ENCODE peak calls at places on chromosomes 11 and 22, in ten cellular contexts. One of them, this sample, is unnamed.

GRCh38 chr11:46239801-46240061 is 37.7 kb upstream of the CREB3L1 start:
- DNase-seq in BJ: no peak
- DNase-seq in lower lobe of right lung: no peak
- DNase-seq in fibroblast of villous mesenchyme: peak; percentile 71
- DNase-seq in Caco-2: no peak
- DNase-seq in pancreas: no peak
- DNase-seq in breast epithelium: no peak
- DNase-seq in esophagus squamous epithelium: no peak
- DNase-seq in Calu3: no peak
- DNase-seq in GM20000: no peak
- DNase-seq in this sample: no peak

GRCh38 chr11:110505514-110506284 is 76.0 kb downstream of the FDX1 start:
- DNase-seq in esophagus squamous epithelium: no peak
- DNase-seq in BJ: no peak
- DNase-seq in fibroblast of villous mesenchyme: no peak
- DNase-seq in pancreas: no peak
- DNase-seq in Calu3: no peak
- DNase-seq in Caco-2: no peak
- DNase-seq in lower lobe of right lung: no peak
- DNase-seq in GM20000: no peak
- DNase-seq in breast epithelium: no peak
- DNase-seq in this sample: no peak

GRCh38 chr11:69297225-69297925 is 3.4 kb downstream of the MYEOV start:
- DNase-seq in pancreas: peak; percentile 91
- DNase-seq in breast epithelium: peak; percentile 91
- DNase-seq in fibroblast of villous mesenchyme: peak; percentile 98
- DNase-seq in esophagus squamous epithelium: peak; percentile 56
- DNase-seq in Caco-2: peak; percentile 82
- DNase-seq in BJ: peak; percentile 98
- DNase-seq in GM20000: peak; percentile 85
- DNase-seq in Calu3: peak; percentile 98
- DNase-seq in lower lobe of right lung: peak; percentile 94
- DNase-seq in this sample: peak; percentile 51

GRCh38 chr11:57476883-57477506 is 16.7 kb downstream of the RTN4RL2 start:
- DNase-seq in esophagus squamous epithelium: no peak
- DNase-seq in breast epithelium: no peak
- DNase-seq in fibroblast of villous mesenchyme: peak; percentile 24
- DNase-seq in pancreas: peak; percentile 78
- DNase-seq in Calu3: peak; percentile 66
- DNase-seq in GM20000: peak; percentile 86
- DNase-seq in Caco-2: peak; percentile 80
- DNase-seq in BJ: no peak
- DNase-seq in lower lobe of right lung: peak; percentile 59
- DNase-seq in this sample: no peak

GRCh38 chr11:125457814-125458343 is 38.2 kb downstream of the FEZ1 start:
- DNase-seq in BJ: no peak
- DNase-seq in Calu3: peak; percentile 10
- DNase-seq in breast epithelium: no peak
- DNase-seq in lower lobe of right lung: no peak
- DNase-seq in fibroblast of villous mesenchyme: peak; percentile 16
- DNase-seq in Caco-2: no peak
- DNase-seq in GM20000: no peak
- DNase-seq in pancreas: no peak
- DNase-seq in esophagus squamous epithelium: no peak
- DNase-seq in this sample: peak; percentile 28

GRCh38 chr22:31056986-31057599 is 24.0 kb upstream of the SMTN start:
- DNase-seq in BJ: no peak
- DNase-seq in pancreas: no peak
- DNase-seq in breast epithelium: no peak
- DNase-seq in esophagus squamous epithelium: no peak
- DNase-seq in Calu3: no peak
- DNase-seq in fibroblast of villous mesenchyme: peak; percentile 39
- DNase-seq in lower lobe of right lung: no peak
- DNase-seq in Caco-2: no peak
- DNase-seq in GM20000: no peak
- DNase-seq in this sample: no peak

GRCh38 chr22:42915980-42916765 is 59.1 kb upstream of the ARFGAP3 start:
- DNase-seq in GM20000: no peak
- DNase-seq in pancreas: no peak
- DNase-seq in Calu3: no peak
- DNase-seq in BJ: no peak
- DNase-seq in Caco-2: no peak
- DNase-seq in esophagus squamous epithelium: no peak
- DNase-seq in lower lobe of right lung: no peak
- DNase-seq in fibroblast of villous mesenchyme: no peak
- DNase-seq in breast epithelium: no peak
- DNase-seq in this sample: no peak

GRCh38 chr11:12390687-12391110 is 13.3 kb downstream of the PARVA start:
- DNase-seq in BJ: no peak
- DNase-seq in pancreas: no peak
- DNase-seq in GM20000: no peak
- DNase-seq in esophagus squamous epithelium: no peak
- DNase-seq in breast epithelium: no peak
- DNase-seq in fibroblast of villous mesenchyme: no peak
- DNase-seq in lower lobe of right lung: no peak
- DNase-seq in Caco-2: no peak
- DNase-seq in Calu3: no peak
- DNase-seq in this sample: no peak

GRCh38 chr11:111541209-111542061 is 915 bp downstream of the LAYN start:
- DNase-seq in Caco-2: no peak
- DNase-seq in lower lobe of right lung: peak; percentile 60
- DNase-seq in BJ: peak; percentile 68
- DNase-seq in pancreas: peak; percentile 58
- DNase-seq in GM20000: peak; percentile 43
- DNase-seq in Calu3: peak; percentile 17
- DNase-seq in breast epithelium: peak; percentile 57
- DNase-seq in esophagus squamous epithelium: no peak
- DNase-seq in fibroblast of villous mesenchyme: peak; percentile 54
- DNase-seq in this sample: no peak

GRCh38 chr22:42613869-42614268 is 814 bp downstream of the POLDIP3 start:
- DNase-seq in lower lobe of right lung: no peak
- DNase-seq in Caco-2: no peak
- DNase-seq in esophagus squamous epithelium: no peak
- DNase-seq in breast epithelium: no peak
- DNase-seq in fibroblast of villous mesenchyme: peak; percentile 40
- DNase-seq in Calu3: no peak
- DNase-seq in pancreas: no peak
- DNase-seq in BJ: no peak
- DNase-seq in GM20000: peak; percentile 63
- DNase-seq in this sample: no peak

GRCh38 chr11:113855803-113856202 is 19.6 kb downstream of the USP28 start:
- DNase-seq in Calu3: no peak
- DNase-seq in BJ: no peak
- DNase-seq in esophagus squamous epithelium: no peak
- DNase-seq in GM20000: no peak
- DNase-seq in breast epithelium: no peak
- DNase-seq in lower lobe of right lung: no peak
- DNase-seq in fibroblast of villous mesenchyme: no peak
- DNase-seq in pancreas: no peak
- DNase-seq in Caco-2: no peak
- DNase-seq in this sample: no peak

GRCh38 chr22:23467721-23468294 is 112.3 kb downstream of the IGLL1 start:
- DNase-seq in BJ: no peak
- DNase-seq in breast epithelium: no peak
- DNase-seq in pancreas: no peak
- DNase-seq in Calu3: no peak
- DNase-seq in esophagus squamous epithelium: no peak
- DNase-seq in Caco-2: no peak
- DNase-seq in fibroblast of villous mesenchyme: no peak
- DNase-seq in GM20000: no peak
- DNase-seq in lower lobe of right lung: no peak
- DNase-seq in this sample: no peak

GRCh38 chr11:36405585-36406367 is 104.3 kb downstream of the TRAF6 start:
- DNase-seq in pancreas: no peak
- DNase-seq in GM20000: no peak
- DNase-seq in breast epithelium: no peak
- DNase-seq in fibroblast of villous mesenchyme: no peak
- DNase-seq in Calu3: no peak
- DNase-seq in esophagus squamous epithelium: no peak
- DNase-seq in BJ: no peak
- DNase-seq in Caco-2: no peak
- DNase-seq in lower lobe of right lung: no peak
- DNase-seq in this sample: no peak

GRCh38 chr11:44538375-44539054 is 26.9 kb upstream of the CD82 start:
- DNase-seq in BJ: no peak
- DNase-seq in pancreas: peak; percentile 87
- DNase-seq in GM20000: peak; percentile 84
- DNase-seq in Caco-2: peak; percentile 71
- DNase-seq in fibroblast of villous mesenchyme: peak; percentile 66
- DNase-seq in breast epithelium: peak; percentile 73
- DNase-seq in lower lobe of right lung: peak; percentile 81
- DNase-seq in esophagus squamous epithelium: no peak
- DNase-seq in Calu3: peak; percentile 82
- DNase-seq in this sample: peak; percentile 85

GRCh38 chr11:134623711-134624110 is 211.7 kb upstream of the B3GAT1 start:
- DNase-seq in Caco-2: no peak
- DNase-seq in fibroblast of villous mesenchyme: no peak
- DNase-seq in esophagus squamous epithelium: no peak
- DNase-seq in GM20000: no peak
- DNase-seq in BJ: no peak
- DNase-seq in lower lobe of right lung: no peak
- DNase-seq in pancreas: no peak
- DNase-seq in breast epithelium: no peak
- DNase-seq in Calu3: no peak
- DNase-seq in this sample: no peak

GRCh38 chr22:31676700-31677099 is 14.7 kb upstream of the PISD start:
- DNase-seq in BJ: peak; percentile 60
- DNase-seq in Calu3: peak; percentile 97
- DNase-seq in fibroblast of villous mesenchyme: peak; percentile 94
- DNase-seq in pancreas: peak; percentile 93
- DNase-seq in breast epithelium: peak; percentile 97
- DNase-seq in esophagus squamous epithelium: peak; percentile 74
- DNase-seq in GM20000: peak; percentile 88
- DNase-seq in Caco-2: peak; percentile 98
- DNase-seq in lower lobe of right lung: peak; percentile 98
- DNase-seq in this sample: peak; percentile 82

GRCh38 chr11:128484172-128484571 is 103.2 kb downstream of the ETS1 start:
- DNase-seq in pancreas: no peak
- DNase-seq in BJ: no peak
- DNase-seq in fibroblast of villous mesenchyme: no peak
- DNase-seq in Caco-2: no peak
- DNase-seq in Calu3: no peak
- DNase-seq in lower lobe of right lung: no peak
- DNase-seq in esophagus squamous epithelium: no peak
- DNase-seq in breast epithelium: no peak
- DNase-seq in GM20000: no peak
- DNase-seq in this sample: no peak

GRCh38 chr11:121554552-121554951 is 101.8 kb upstream of the SORL1-AS1 start:
- DNase-seq in breast epithelium: no peak
- DNase-seq in fibroblast of villous mesenchyme: no peak
- DNase-seq in esophagus squamous epithelium: no peak
- DNase-seq in GM20000: no peak
- DNase-seq in Calu3: no peak
- DNase-seq in Caco-2: no peak
- DNase-seq in BJ: no peak
- DNase-seq in pancreas: no peak
- DNase-seq in lower lobe of right lung: no peak
- DNase-seq in this sample: no peak

GRCh38 chr11:9201372-9202162 is 63.6 kb downstream of the DENND5A start:
- DNase-seq in esophagus squamous epithelium: no peak
- DNase-seq in Caco-2: no peak
- DNase-seq in GM20000: no peak
- DNase-seq in pancreas: no peak
- DNase-seq in lower lobe of right lung: no peak
- DNase-seq in breast epithelium: no peak
- DNase-seq in Calu3: no peak
- DNase-seq in fibroblast of villous mesenchyme: no peak
- DNase-seq in BJ: no peak
- DNase-seq in this sample: no peak
- TF ChIP-seq CTCF in esophagus squamous epithelium: no peak
- TF ChIP-seq CTCF in Caco-2: no peak
- TF ChIP-seq CTCF in GM20000: no peak
- TF ChIP-seq CTCF in pancreas: no peak
- TF ChIP-seq CTCF in lower lobe of right lung: no peak
- TF ChIP-seq CTCF in breast epithelium: no peak
- TF ChIP-seq CTCF in Calu3: no peak
- TF ChIP-seq CTCF in fibroblast of villous mesenchyme: no peak
- TF ChIP-seq CTCF in BJ: no peak
- TF ChIP-seq CTCF in this sample: no peak

DNA sequence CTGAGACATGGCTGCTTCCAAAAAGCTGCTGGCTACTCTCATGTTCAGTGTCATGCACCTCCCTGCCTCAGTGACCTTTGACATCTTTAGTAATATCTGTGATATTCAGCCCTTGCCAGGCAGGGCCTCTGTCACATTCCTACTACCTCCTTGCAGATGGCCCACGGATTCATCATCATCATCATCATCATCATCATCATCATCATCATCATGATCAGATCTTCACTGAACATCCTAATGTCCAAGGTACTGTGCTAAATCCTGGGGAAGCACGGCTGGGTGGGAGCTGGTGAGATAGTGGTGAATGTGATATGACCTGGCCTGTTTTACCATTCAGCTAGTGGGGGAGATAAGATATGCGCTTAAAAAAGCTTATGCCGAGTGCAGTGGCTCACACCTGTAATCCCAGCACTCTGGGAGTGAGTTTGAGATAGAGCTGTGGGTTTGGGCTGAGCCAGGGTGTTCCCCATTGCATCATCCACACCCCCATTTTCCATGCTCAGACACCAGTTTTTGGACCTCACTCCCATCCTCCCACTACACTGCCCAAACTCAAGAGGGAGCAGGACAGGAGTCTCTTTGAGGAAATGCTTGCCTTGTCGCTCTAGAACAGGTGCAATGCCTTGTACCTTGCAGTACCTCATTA is 17.1 kb upstream of the TMPRSS13 start:
- DNase-seq in GM20000: no peak
- DNase-seq in pancreas: no peak
- DNase-seq in BJ: no peak
- DNase-seq in fibroblast of villous mesenchyme: no peak
- DNase-seq in breast epithelium: no peak
- DNase-seq in lower lobe of right lung: no peak
- DNase-seq in Calu3: no peak
- DNase-seq in esophagus squamous epithelium: no peak
- DNase-seq in Caco-2: no peak
- DNase-seq in this sample: no peak
- TF ChIP-seq CTCF in GM20000: no peak
- TF ChIP-seq CTCF in pancreas: no peak
- TF ChIP-seq CTCF in BJ: no peak
- TF ChIP-seq CTCF in fibroblast of villous mesenchyme: no peak
- TF ChIP-seq CTCF in breast epithelium: no peak
- TF ChIP-seq CTCF in lower lobe of right lung: no peak
- TF ChIP-seq CTCF in Calu3: no peak
- TF ChIP-seq CTCF in esophagus squamous epithelium: no peak
- TF ChIP-seq CTCF in Caco-2: no peak
- TF ChIP-seq CTCF in this sample: no peak

GRCh38 chr11:6297831-6298230 is 22.5 kb downstream of the CAVIN3 start:
- DNase-seq in fibroblast of villous mesenchyme: peak; percentile 20
- DNase-seq in lower lobe of right lung: no peak
- DNase-seq in pancreas: no peak
- DNase-seq in esophagus squamous epithelium: no peak
- DNase-seq in BJ: no peak
- DNase-seq in breast epithelium: no peak
- DNase-seq in Caco-2: no peak
- DNase-seq in Calu3: no peak
- DNase-seq in GM20000: no peak
- DNase-seq in this sample: no peak
- TF ChIP-seq CTCF in fibroblast of villous mesenchyme: peak; percentile 51
- TF ChIP-seq CTCF in lower lobe of right lung: peak; percentile 38
- TF ChIP-seq CTCF in pancreas: no peak
- TF ChIP-seq CTCF in esophagus squamous epithelium: no peak
- TF ChIP-seq CTCF in BJ: peak; percentile 58
- TF ChIP-seq CTCF in breast epithelium: no peak
- TF ChIP-seq CTCF in Caco-2: peak; percentile 66
- TF ChIP-seq CTCF in Calu3: no peak
- TF ChIP-seq CTCF in GM20000: peak; percentile 19
- TF ChIP-seq CTCF in this sample: peak; percentile 44

GRCh38 chr11:101288392-101288791 is 158.8 kb upstream of the PGR start:
- DNase-seq in breast epithelium: no peak
- DNase-seq in Calu3: no peak
- DNase-seq in esophagus squamous epithelium: no peak
- DNase-seq in pancreas: no peak
- DNase-seq in GM20000: no peak
- DNase-seq in BJ: no peak
- DNase-seq in fibroblast of villous mesenchyme: no peak
- DNase-seq in lower lobe of right lung: no peak
- DNase-seq in Caco-2: no peak
- DNase-seq in this sample: no peak
- TF ChIP-seq CTCF in breast epithelium: no peak
- TF ChIP-seq CTCF in Calu3: no peak
- TF ChIP-seq CTCF in esophagus squamous epithelium: no peak
- TF ChIP-seq CTCF in pancreas: no peak
- TF ChIP-seq CTCF in GM20000: no peak
- TF ChIP-seq CTCF in BJ: no peak
- TF ChIP-seq CTCF in fibroblast of villous mesenchyme: no peak
- TF ChIP-seq CTCF in lower lobe of right lung: no peak
- TF ChIP-seq CTCF in Caco-2: no peak
- TF ChIP-seq CTCF in this sample: no peak

This sample was measured in neural crest cell.